ENCODE peak calls at places on chromosome X, in seven cellular contexts. D is body of pancreas, O is sigmoid colon, P is breast epithelium, J is ovary, U is A549, A is gastrocnemius medialis. Q is an unnamed sample.

GRCh38 chrX:111040377-111041017 is 55.5 kb upstream of the PAK3 start:
- DNase-seq in D (no peak), U (peak), O (no peak), A (no peak), J (no peak), P (no peak), Q (no peak)

GRCh38 chrX:133482345-133483041 is 67.2 kb upstream of the GPC4 start:
- DNase-seq in A (no peak), J (no peak), O (peak), U (no peak), D (peak), P (no peak), Q (no peak)

GRCh38 chrX:329291-329910 is 10.8 kb upstream of the GTPBP6 start:
- DNase-seq in U (no peak), J (peak), O (peak), D (peak), P (no peak), A (no peak), Q (no peak)

GRCh38 chrX:29145316-29145715 is 558.1 kb downstream of the IL1RAPL1 start:
- DNase-seq in J (no peak), A (no peak), O (no peak), P (no peak), D (no peak), U (no peak), Q (no peak)

GRCh38 chrX:106935175-106935574 is 15.0 kb downstream of the CLDN2 start:
- DNase-seq in U (peak), P (no peak), J (no peak), O (no peak), A (no peak), D (no peak), Q (no peak)

GRCh38 chrX:132092439-132093065 is 35.3 kb downstream of the FRMD7 start:
- DNase-seq in J (no peak), D (peak), P (peak), A (peak), O (no peak), U (peak), Q (peak)

GRCh38 chrX:30577362-30577961 is at the start of gene TASL:
- DNase-seq in A (no peak), J (no peak), P (no peak), O (no peak), D (no peak), U (no peak), Q (no peak)

GRCh38 chrX:81414630-81415029 is 212.7 kb downstream of the SH3BGRL start:
- DNase-seq in P (no peak), D (no peak), J (no peak), O (no peak), A (no peak), U (no peak), Q (no peak)

GRCh38 chrX:137945470-137945869 is 379.5 kb downstream of the ZIC3 start:
- DNase-seq in O (no peak), J (no peak), D (no peak), U (no peak), P (no peak), A (no peak), Q (no peak)

GRCh38 chrX:107731831-107732502 is 43.6 kb downstream of the TSC22D3 start:
- DNase-seq in U (peak), O (peak), A (peak), P (peak), D (peak), J (peak), Q (peak)

GRCh38 chrX:9676738-9677097 is 88.9 kb downstream of the GPR143 start:
- DNase-seq in A (no peak), P (no peak), O (no peak), J (no peak), D (no peak), U (no peak), Q (no peak)

GRCh38 chrX:68196939-68197791 is 236.1 kb downstream of the OPHN1 start:
- DNase-seq in J (no peak), D (peak), O (no peak), A (no peak), U (peak), P (peak), Q (peak)

GRCh38 chrX:57445046-57445445 is 146.8 kb upstream of the ZXDB start:
- DNase-seq in U (peak), P (no peak), J (no peak), A (no peak), D (no peak), O (no peak), Q (no peak)

DNA sequence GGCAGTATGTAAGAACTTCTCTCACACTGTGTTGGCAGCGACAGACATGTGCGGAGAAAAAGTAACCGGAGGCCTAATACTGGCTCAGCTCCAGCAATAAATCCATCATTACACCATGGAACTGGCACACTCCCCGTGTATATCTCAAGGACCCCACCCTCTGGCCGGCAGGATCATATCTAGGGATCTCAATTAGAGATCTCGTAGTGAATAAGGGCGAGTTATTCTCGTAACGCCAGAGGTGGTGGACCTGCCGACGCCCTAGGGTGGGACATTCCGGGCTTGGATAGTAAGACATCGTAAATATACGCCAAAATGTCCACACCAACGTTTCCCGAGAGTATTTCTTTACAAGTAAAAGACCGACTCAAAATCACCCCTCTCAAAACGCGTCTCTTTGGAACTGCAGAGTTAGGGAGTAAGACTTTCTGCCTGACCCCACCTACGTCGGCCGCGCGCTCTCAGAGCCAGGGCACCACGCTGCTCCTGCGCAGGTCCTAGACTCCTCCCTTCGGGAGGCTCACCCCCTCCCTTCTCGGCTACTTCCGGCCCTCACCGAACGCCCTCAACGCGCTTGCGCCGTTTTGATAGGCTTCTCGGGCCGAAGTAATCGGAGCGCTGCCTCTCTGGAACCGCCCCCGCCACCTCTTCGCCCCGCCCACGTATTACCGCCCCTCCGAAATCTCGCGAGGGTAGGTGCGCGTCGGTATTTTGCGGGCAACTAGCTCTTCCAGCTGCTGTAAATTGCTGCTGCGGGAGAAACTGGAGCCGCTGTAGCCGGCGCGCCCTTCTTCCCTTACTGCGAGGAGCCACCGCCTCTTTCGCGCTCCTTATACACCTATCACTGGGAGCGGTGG is at the start of gene WDR44:
- DNase-seq in U (peak), D (peak), J (peak), P (peak), O (peak), A (peak), Q (peak)
- TF ChIP-seq POLR2A in U (peak), D (peak), J (peak), P (peak), O (peak), A (peak), Q (peak)

DNA sequence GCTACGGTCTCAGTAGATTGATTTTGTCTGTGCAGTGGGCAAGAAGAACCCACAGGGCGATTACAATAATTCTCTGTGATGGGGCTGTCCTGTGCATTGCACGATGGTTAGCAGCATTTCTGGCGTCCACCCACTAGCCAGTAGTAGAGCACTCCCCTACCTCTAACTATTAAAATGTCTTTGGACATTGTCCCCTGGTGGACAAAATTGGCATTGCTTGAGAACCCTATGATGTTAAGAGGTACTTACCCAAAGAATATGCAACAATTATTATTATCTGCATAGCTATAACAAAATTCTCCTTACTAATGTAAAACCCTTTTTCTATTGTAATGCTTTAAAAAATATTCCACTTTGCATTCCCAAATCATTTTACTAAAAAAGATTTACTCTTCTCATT is 109.5 kb upstream of the VCX3A start:
- DNase-seq in A (no peak), O (no peak), J (no peak), U (peak), D (no peak), P (no peak), Q (no peak)
- H3K4me3 ChIP-seq in A (no peak), O (no peak), J (no peak), U (no peak), D (no peak), P (no peak), Q (no peak)

GRCh38 chrX:41688835-41689234 is at the start of gene GPR34:
- DNase-seq in O (no peak), A (no peak), D (no peak), U (no peak), P (no peak), J (no peak), Q (no peak)
- TF ChIP-seq CTCF in O (no peak), A (no peak), D (no peak), U (no peak), P (no peak), J (no peak), Q (no peak)

DNA sequence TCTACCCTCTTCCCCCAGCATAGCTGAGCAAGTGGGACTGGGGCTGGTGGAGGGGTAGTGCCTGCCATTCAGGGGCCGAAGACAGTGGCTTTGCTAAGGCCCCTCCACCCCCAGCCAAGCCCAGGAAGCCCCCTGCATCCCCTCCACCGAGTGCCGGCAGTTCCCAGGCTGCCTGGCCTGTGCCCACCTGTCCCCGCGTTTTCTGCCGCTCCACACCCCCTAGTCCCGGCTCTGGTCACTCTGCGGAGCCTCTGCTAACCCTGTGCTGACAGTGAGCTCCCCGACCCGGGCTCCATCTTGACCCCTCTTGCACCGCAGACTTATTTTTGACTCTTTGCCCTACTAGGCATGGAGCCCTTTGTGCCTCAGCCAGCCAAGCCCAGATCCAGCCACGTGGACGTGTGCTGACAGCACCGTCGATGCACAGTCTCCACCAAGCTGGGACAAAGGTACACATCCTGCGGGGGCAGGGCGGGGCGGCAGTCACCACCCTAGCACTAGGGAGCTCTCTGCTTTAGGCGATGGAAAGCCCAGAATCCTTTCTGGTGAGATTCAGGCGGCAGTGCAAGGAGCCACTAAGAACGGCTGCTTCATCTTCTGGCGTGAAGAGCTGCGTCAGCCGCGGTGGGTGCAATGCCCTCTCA is 96.6 kb downstream of the PHKA2 start:
- DNase-seq in P (no peak), U (no peak), A (peak), O (peak), D (no peak), J (peak), Q (no peak)
- TF ChIP-seq POLR2A in P (no peak), U (no peak), A (no peak), O (no peak), D (no peak), J (no peak), Q (no peak)

GRCh38 chrX:48541140-48541814 is 1.8 kb downstream of the TBC1D25 start:
- DNase-seq in O (peak), J (no peak), P (no peak), A (no peak), D (no peak), U (no peak), Q (no peak)

GRCh38 chrX:48539345-48540014 is at the start of gene TBC1D25:
- DNase-seq in P (peak), D (peak), U (peak), O (peak), J (peak), A (peak), Q (peak)

GRCh38 chrX:48538641-48539344 is 721 bp upstream of the TBC1D25 start:
- DNase-seq in D (no peak), A (no peak), P (no peak), J (no peak), O (peak), U (no peak), Q (no peak)

GRCh38 chrX:48540480-48540879 is 966 bp downstream of the TBC1D25 start:
- DNase-seq in U (no peak), O (peak), J (no peak), D (no peak), P (no peak), A (no peak), Q (no peak)

DNA sequence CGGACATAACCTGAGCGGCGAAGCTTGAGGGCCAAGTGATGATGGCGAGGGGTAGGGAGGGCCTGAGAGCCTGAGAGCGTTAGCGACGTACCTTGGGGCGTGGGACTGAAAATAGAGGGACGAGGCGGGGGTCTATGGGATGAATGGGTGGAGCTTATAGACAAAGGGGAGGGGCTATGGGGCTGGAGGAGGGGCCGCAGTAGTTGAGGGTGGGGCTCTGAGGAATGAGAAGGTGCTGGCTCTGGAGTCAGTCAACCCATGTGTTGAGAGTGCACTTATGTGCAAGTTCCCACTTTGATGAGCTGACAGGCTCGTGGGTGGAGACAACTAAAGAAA is 469 bp downstream of the TBC1D25 start:
- DNase-seq in J (no peak), U (no peak), O (no peak), A (peak), P (peak), D (peak), Q (peak)
- H3K4me3 ChIP-seq in J (peak), U (peak), O (peak), A (peak), P (peak), D (peak), Q (peak)

GRCh38 chrX:153793291-153793690 is 884 bp downstream of the IDH3G start:
- DNase-seq in U (no peak), J (no peak), P (no peak), O (no peak), A (no peak), D (no peak), Q (no peak)

GRCh38 chrX:153794897-153795816 is 689 bp downstream of the SSR4 start:
- DNase-seq in O (no peak), P (no peak), A (no peak), D (no peak), U (peak), J (no peak), Q (no peak)

GRCh38 chrX:153792368-153792767 is 1.8 kb downstream of the IDH3G start:
- DNase-seq in U (no peak), A (no peak), O (no peak), P (no peak), D (no peak), J (no peak), Q (no peak)

GRCh38 chrX:153791104-153791852 is 2.9 kb downstream of the IDH3G start:
- DNase-seq in J (no peak), P (no peak), A (no peak), O (no peak), U (no peak), D (no peak), Q (no peak)

GRCh38 chrX:153794018-153794896 is at the start of the genes IDH3G and SSR4:
- DNase-seq in J (peak), U (peak), A (peak), P (peak), O (peak), D (peak), Q (peak)
- TF ChIP-seq CTCF in J (no peak), U (no peak), A (no peak), P (no peak), O (no peak), D (peak), Q (peak)

GRCh38 chrX:109939498-109939897 is 63.4 kb upstream of the TMEM164 start:
- DNase-seq in D (no peak), U (no peak), O (no peak), P (no peak), J (no peak), A (no peak), Q (no peak)
- TF ChIP-seq POLR2A in D (no peak), U (no peak), O (no peak), P (no peak), J (no peak), A (no peak), Q (no peak)

DNA sequence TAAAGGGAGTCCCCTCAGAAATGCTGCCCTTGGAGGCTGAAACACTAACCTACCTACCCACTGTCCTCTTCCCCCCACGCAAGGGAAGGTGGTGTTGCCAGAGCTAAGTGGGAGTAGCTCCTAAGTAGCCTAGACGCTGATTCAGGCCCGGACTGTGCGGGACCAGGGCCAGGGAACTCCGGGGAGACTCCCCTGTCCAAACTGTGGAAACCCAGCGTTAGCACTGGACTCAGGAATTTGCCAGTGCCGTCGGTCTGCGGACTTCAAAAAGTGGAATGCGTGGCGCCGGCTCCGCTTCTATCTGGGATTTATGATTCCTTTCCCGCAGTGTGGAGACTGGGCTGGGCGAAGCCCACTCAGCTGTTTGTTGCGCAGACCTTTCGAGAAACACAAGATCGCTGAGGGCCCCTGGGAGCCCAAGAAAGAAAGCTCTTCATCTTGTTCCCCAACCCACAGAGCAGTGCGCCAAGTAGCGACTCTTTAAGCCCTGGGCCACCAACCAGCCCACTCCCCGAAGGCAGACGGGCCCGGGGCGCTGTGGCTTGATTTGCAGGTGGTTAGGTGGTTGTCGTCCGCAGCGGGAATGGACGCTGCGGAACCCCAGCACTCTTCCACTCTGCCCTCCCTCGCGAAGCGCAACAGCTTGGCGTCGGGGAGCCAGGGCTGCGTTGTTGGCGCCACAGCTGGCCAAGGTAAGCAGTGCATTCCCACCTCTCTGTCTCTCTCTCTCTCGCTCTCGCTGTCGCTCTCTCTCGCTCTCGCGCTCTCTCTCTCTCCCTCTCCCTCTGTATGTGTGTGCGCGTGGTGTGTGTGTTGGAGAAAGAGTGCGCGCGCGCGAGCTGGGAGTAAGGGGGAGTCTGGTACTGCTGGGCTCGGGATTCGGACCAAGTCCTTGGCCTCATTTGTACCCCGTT is 2.0 kb downstream of the TMEM255A start:
- DNase-seq in D (peak), P (peak), O (peak), J (peak), U (peak), A (peak), Q (peak)
- H3K4me3 ChIP-seq in D (no peak), P (peak), O (peak), J (peak), U (peak), A (peak), Q (peak)

GRCh38 chrX:12379666-12380065 is 241.4 kb downstream of the FRMPD4 start:
- DNase-seq in P (no peak), O (no peak), A (no peak), U (no peak), J (no peak), D (no peak), Q (no peak)

GRCh38 chrX:12378263-12378662 is 240.0 kb downstream of the FRMPD4 start:
- DNase-seq in O (no peak), U (no peak), A (no peak), D (no peak), P (no peak), J (no peak), Q (no peak)

GRCh38 chrX:12378706-12379105 is 240.4 kb downstream of the FRMPD4 start:
- DNase-seq in P (no peak), O (no peak), J (no peak), A (no peak), U (no peak), D (no peak), Q (no peak)

DNA sequence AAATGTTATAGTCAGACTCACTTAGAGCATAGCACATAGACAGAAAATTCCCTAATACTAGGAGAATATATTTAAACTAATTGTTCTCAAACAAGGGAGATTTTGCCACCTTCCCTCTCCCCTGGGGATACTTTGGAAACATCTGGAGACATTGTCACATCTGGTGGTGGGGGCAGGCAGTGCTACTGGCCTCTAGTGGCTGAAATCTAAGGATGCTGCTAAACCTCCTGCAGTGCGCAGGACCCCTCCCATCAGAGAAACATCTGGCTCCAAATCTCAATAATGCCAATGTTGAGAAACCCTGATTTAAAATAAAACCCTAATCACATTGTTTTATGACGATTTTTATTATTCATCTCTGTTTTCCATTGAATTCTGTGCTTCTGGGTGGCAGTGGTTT is 244.9 kb downstream of the FRMPD4 start:
- DNase-seq in A (no peak), J (no peak), P (no peak), D (no peak), U (no peak), O (no peak), Q (no peak)
- TF ChIP-seq CTCF in A (no peak), J (no peak), P (no peak), D (no peak), U (peak), O (no peak), Q (no peak)